ENCODE peak calls at places on chromosomes 3 and 15, in five cellular contexts. One of them, this sample, is unnamed.

GRCh38 chr3:9416139-9416780 is 18.8 kb downstream of the SETD5 start:
- DNase-seq in lower leg skin: no peak
- DNase-seq in tibial artery: no peak
- DNase-seq in AG09309: no peak
- DNase-seq in CD8-positive, alpha-beta T cell: no peak
- DNase-seq in this sample: no peak

GRCh38 chr3:17894434-17895060 is 152.1 kb upstream of the TBC1D5 start:
- DNase-seq in lower leg skin: no peak
- DNase-seq in tibial artery: no peak
- DNase-seq in AG09309: no peak
- DNase-seq in CD8-positive, alpha-beta T cell: peak
- DNase-seq in this sample: peak

GRCh38 chr15:22883196-22883595 is 44.7 kb downstream of the NIPA2 start:
- DNase-seq in lower leg skin: no peak
- DNase-seq in tibial artery: no peak
- DNase-seq in AG09309: no peak
- DNase-seq in CD8-positive, alpha-beta T cell: no peak
- DNase-seq in this sample: no peak

GRCh38 chr3:27333843-27334242 is 35.3 kb downstream of the NEK10 start:
- DNase-seq in lower leg skin: no peak
- DNase-seq in tibial artery: no peak
- DNase-seq in AG09309: no peak
- DNase-seq in CD8-positive, alpha-beta T cell: no peak
- DNase-seq in this sample: no peak

GRCh38 chr15:98803228-98804056 is 155.1 kb downstream of the IGF1R start:
- DNase-seq in lower leg skin: no peak
- DNase-seq in tibial artery: no peak
- DNase-seq in AG09309: no peak
- DNase-seq in CD8-positive, alpha-beta T cell: no peak
- DNase-seq in this sample: peak

GRCh38 chr3:124939661-124940060 is 5.1 kb upstream of the MUC13 start:
- DNase-seq in lower leg skin: no peak
- DNase-seq in tibial artery: no peak
- DNase-seq in AG09309: no peak
- DNase-seq in CD8-positive, alpha-beta T cell: no peak
- DNase-seq in this sample: no peak

GRCh38 chr3:127087441-127087840 is 104.5 kb downstream of the PLXNA1 start:
- DNase-seq in lower leg skin: no peak
- DNase-seq in tibial artery: no peak
- DNase-seq in AG09309: no peak
- DNase-seq in CD8-positive, alpha-beta T cell: no peak
- DNase-seq in this sample: no peak

GRCh38 chr3:57391767-57392166 is 99.3 kb upstream of the ASB14 start:
- DNase-seq in lower leg skin: no peak
- DNase-seq in tibial artery: no peak
- DNase-seq in AG09309: no peak
- DNase-seq in CD8-positive, alpha-beta T cell: no peak
- DNase-seq in this sample: no peak

GRCh38 chr15:40282144-40282869 is 557 bp downstream of the ANKRD63 start:
- DNase-seq in lower leg skin: no peak
- DNase-seq in tibial artery: no peak
- DNase-seq in AG09309: no peak
- DNase-seq in CD8-positive, alpha-beta T cell: peak
- DNase-seq in this sample: no peak

GRCh38 chr3:45145681-45146614 is at the start of gene CDCP1:
- DNase-seq in lower leg skin: no peak
- DNase-seq in tibial artery: no peak
- DNase-seq in AG09309: no peak
- DNase-seq in CD8-positive, alpha-beta T cell: no peak
- DNase-seq in this sample: no peak

GRCh38 chr15:95170587-95171380 is 939.4 kb downstream of the MCTP2 start:
- DNase-seq in lower leg skin: no peak
- DNase-seq in tibial artery: no peak
- DNase-seq in AG09309: no peak
- DNase-seq in CD8-positive, alpha-beta T cell: no peak
- DNase-seq in this sample: no peak

GRCh38 chr3:55468251-55468650 is 18.9 kb downstream of the WNT5A start:
- DNase-seq in lower leg skin: no peak
- DNase-seq in tibial artery: no peak
- DNase-seq in AG09309: no peak
- DNase-seq in CD8-positive, alpha-beta T cell: no peak
- DNase-seq in this sample: no peak
- TF ChIP-seq CTCF in lower leg skin: no peak
- TF ChIP-seq CTCF in tibial artery: no peak
- TF ChIP-seq CTCF in AG09309: no peak
- TF ChIP-seq CTCF in CD8-positive, alpha-beta T cell: no peak
- TF ChIP-seq CTCF in this sample: no peak

DNA sequence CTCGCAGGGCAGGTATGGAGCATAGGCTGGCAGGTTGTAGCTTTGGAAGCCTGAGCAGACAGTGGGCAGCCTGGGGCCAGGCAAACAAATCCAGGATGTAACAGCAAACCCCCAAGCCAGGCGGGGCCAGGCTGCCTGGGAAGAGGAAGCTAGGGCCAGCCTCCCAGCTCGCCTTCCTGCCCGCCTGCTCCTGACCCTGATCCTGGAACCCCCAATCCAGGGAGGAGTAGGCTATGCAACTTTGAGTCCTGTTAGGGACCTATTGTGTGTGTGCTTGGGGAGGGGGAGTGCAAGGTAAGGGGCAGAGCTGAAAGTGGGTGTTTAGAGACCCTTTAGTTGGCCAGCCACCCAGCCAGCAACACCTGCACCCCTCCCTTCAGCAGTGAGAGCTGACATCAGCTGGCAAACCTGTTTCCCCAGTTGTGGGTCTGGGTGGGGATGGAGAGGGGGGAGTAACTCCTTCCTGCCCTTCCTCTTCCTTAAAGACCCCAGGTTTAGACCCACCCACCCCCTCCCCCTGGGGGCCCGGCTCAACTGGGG is 2.5 kb downstream of the NBEAL2 start:
- DNase-seq in lower leg skin: no peak
- DNase-seq in tibial artery: peak
- DNase-seq in AG09309: no peak
- DNase-seq in CD8-positive, alpha-beta T cell: no peak
- DNase-seq in this sample: no peak
- H3K4me3 ChIP-seq in lower leg skin: no peak
- H3K4me3 ChIP-seq in tibial artery: no peak
- H3K4me3 ChIP-seq in AG09309: no peak
- H3K4me3 ChIP-seq in CD8-positive, alpha-beta T cell: no peak
- H3K4me3 ChIP-seq in this sample: no peak

DNA sequence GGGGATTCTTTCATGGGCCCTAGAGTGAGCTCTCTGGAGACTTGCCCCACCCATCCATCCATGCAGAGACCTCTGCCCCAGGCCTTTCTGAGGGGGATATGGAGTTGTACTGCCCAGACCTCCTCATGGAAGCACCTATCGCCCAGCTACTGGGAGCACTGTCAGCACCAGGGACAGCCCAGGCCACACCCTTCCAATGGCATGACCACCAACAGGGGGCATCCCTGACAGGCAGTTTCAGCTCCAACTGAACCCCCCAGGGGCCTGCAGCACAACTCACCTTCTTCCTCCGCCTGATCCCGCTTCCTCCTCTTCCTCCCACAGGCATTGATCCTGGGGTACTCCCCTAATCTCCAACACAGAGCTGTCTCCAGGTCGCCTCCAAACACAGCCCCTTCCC is 21.8 kb downstream of the MRPS11 start:
- DNase-seq in lower leg skin: no peak
- DNase-seq in tibial artery: no peak
- DNase-seq in AG09309: no peak
- DNase-seq in CD8-positive, alpha-beta T cell: no peak
- DNase-seq in this sample: no peak
- TF ChIP-seq CTCF in lower leg skin: no peak
- TF ChIP-seq CTCF in tibial artery: no peak
- TF ChIP-seq CTCF in AG09309: no peak
- TF ChIP-seq CTCF in CD8-positive, alpha-beta T cell: no peak
- TF ChIP-seq CTCF in this sample: no peak

DNA sequence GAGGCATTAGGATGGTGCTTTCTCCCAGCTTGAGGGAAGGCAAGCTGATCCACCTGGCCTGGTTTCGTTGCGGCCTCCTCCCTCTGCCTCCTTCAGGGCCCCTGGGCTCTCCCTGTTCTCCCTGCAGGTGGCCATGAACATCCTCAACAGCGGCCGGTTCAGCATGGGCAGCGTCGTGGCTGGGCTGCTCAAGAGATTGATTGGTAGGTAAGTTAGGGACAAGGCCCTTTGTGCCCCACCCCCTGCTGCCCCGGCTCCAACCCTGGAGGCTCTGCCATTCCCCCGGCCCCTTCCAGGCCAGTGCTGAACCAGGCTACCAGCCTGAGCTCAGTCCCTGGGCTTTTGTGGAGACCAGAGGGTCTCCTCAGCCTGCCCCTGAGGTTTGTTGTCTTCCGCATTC is 23.0 kb downstream of the ACAD9 start:
- DNase-seq in lower leg skin: no peak
- DNase-seq in tibial artery: no peak
- DNase-seq in AG09309: no peak
- DNase-seq in CD8-positive, alpha-beta T cell: no peak
- DNase-seq in this sample: no peak
- H3K4me3 ChIP-seq in lower leg skin: no peak
- H3K4me3 ChIP-seq in tibial artery: no peak
- H3K4me3 ChIP-seq in AG09309: no peak
- H3K4me3 ChIP-seq in CD8-positive, alpha-beta T cell: no peak
- H3K4me3 ChIP-seq in this sample: no peak

GRCh38 chr3:195137638-195138588 is 133.0 kb downstream of the XXYLT1 start:
- DNase-seq in lower leg skin: no peak
- DNase-seq in tibial artery: no peak
- DNase-seq in AG09309: no peak
- DNase-seq in CD8-positive, alpha-beta T cell: no peak
- DNase-seq in this sample: no peak
- TF ChIP-seq CTCF in lower leg skin: no peak
- TF ChIP-seq CTCF in tibial artery: no peak
- TF ChIP-seq CTCF in AG09309: no peak
- TF ChIP-seq CTCF in CD8-positive, alpha-beta T cell: no peak
- TF ChIP-seq CTCF in this sample: no peak

GRCh38 chr15:70318996-70319465 is 221.3 kb upstream of the TLE3 start:
- DNase-seq in lower leg skin: peak
- DNase-seq in tibial artery: peak
- DNase-seq in AG09309: peak
- DNase-seq in CD8-positive, alpha-beta T cell: no peak
- DNase-seq in this sample: peak
- H3K4me3 ChIP-seq in lower leg skin: no peak
- H3K4me3 ChIP-seq in tibial artery: no peak
- H3K4me3 ChIP-seq in AG09309: no peak
- H3K4me3 ChIP-seq in CD8-positive, alpha-beta T cell: no peak
- H3K4me3 ChIP-seq in this sample: no peak

GRCh38 chr15:42329992-42330391 is 29.3 kb upstream of the CAPN3 start:
- DNase-seq in lower leg skin: no peak
- DNase-seq in tibial artery: no peak
- DNase-seq in AG09309: no peak
- DNase-seq in CD8-positive, alpha-beta T cell: no peak
- DNase-seq in this sample: no peak

GRCh38 chr15:42331235-42331634 is 28.1 kb upstream of the CAPN3 start:
- DNase-seq in lower leg skin: no peak
- DNase-seq in tibial artery: no peak
- DNase-seq in AG09309: no peak
- DNase-seq in CD8-positive, alpha-beta T cell: no peak
- DNase-seq in this sample: no peak

GRCh38 chr15:42329161-42329560 is 30.1 kb upstream of the CAPN3 start:
- DNase-seq in lower leg skin: no peak
- DNase-seq in tibial artery: no peak
- DNase-seq in AG09309: no peak
- DNase-seq in CD8-positive, alpha-beta T cell: no peak
- DNase-seq in this sample: no peak

GRCh38 chr15:42335074-42335473 is 24.2 kb upstream of the CAPN3 start:
- DNase-seq in lower leg skin: no peak
- DNase-seq in tibial artery: no peak
- DNase-seq in AG09309: no peak
- DNase-seq in CD8-positive, alpha-beta T cell: no peak
- DNase-seq in this sample: no peak

DNA sequence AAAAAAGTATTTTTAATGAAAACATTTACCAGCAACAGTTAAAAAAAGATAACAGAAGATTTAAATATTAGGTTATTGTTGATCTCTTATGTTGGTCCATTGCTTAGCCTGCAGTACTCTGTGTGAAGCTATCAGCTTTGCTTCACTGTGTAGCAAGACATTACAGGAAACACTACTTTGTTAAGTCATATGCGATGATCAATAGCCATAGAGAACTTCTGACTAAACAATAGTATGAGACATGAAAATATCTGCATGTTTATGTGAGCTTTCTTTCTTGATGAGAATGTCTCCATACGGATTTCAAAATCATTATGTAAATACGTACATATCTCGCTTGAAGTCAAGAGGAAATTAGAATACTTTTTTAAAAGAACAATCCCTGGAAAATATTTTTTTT is 27.0 kb upstream of the CAPN3 start:
- DNase-seq in lower leg skin: no peak
- DNase-seq in tibial artery: no peak
- DNase-seq in AG09309: no peak
- DNase-seq in CD8-positive, alpha-beta T cell: no peak
- DNase-seq in this sample: peak
- TF ChIP-seq CTCF in lower leg skin: no peak
- TF ChIP-seq CTCF in tibial artery: no peak
- TF ChIP-seq CTCF in AG09309: no peak
- TF ChIP-seq CTCF in CD8-positive, alpha-beta T cell: no peak
- TF ChIP-seq CTCF in this sample: no peak

GRCh38 chr3:197510642-197511018 is 45.1 kb downstream of the BDH1 start:
- DNase-seq in lower leg skin: no peak
- DNase-seq in tibial artery: no peak
- DNase-seq in AG09309: no peak
- DNase-seq in CD8-positive, alpha-beta T cell: no peak
- DNase-seq in this sample: no peak

GRCh38 chr3:197508511-197508910 is 47.3 kb downstream of the BDH1 start:
- DNase-seq in lower leg skin: no peak
- DNase-seq in tibial artery: no peak
- DNase-seq in AG09309: no peak
- DNase-seq in CD8-positive, alpha-beta T cell: no peak
- DNase-seq in this sample: no peak

GRCh38 chr3:197507541-197507940 is 48.2 kb downstream of the BDH1 start:
- DNase-seq in lower leg skin: no peak
- DNase-seq in tibial artery: no peak
- DNase-seq in AG09309: no peak
- DNase-seq in CD8-positive, alpha-beta T cell: no peak
- DNase-seq in this sample: no peak

GRCh38 chr3:197508051-197508451 is 47.7 kb downstream of the BDH1 start:
- DNase-seq in lower leg skin: no peak
- DNase-seq in tibial artery: no peak
- DNase-seq in AG09309: no peak
- DNase-seq in CD8-positive, alpha-beta T cell: no peak
- DNase-seq in this sample: no peak

GRCh38 chr3:197508924-197509775 is 46.6 kb downstream of the BDH1 start:
- DNase-seq in lower leg skin: no peak
- DNase-seq in tibial artery: no peak
- DNase-seq in AG09309: no peak
- DNase-seq in CD8-positive, alpha-beta T cell: no peak
- DNase-seq in this sample: no peak
- H3K4me3 ChIP-seq in lower leg skin: no peak
- H3K4me3 ChIP-seq in tibial artery: peak
- H3K4me3 ChIP-seq in AG09309: no peak
- H3K4me3 ChIP-seq in CD8-positive, alpha-beta T cell: peak
- H3K4me3 ChIP-seq in this sample: no peak

This sample was measured in fibroblast of pulmonary artery.